ENCODE peak calls at places on chromosomes 2 and 18, in four cellular contexts. W, G, Y and A are unnamed samples.

GRCh38 chr2:27724905-27725693 is 46.4 kb upstream of the MRPL33 start:
- DNase-seq in W (no peak), G (no peak), Y (no peak), A (no peak)

GRCh38 chr18:47730795-47731194 is 199.7 kb downstream of the SMAD2 start:
- DNase-seq in W (no peak), G (no peak), Y (no peak), A (no peak)

GRCh38 chr2:216807861-216808272 is 52.0 kb downstream of the TNP1 start:
- DNase-seq in W (no peak), G (no peak), Y (no peak), A (no peak)

GRCh38 chr2:21454839-21455238 is 331.1 kb downstream of the TDRD15 start:
- DNase-seq in W (no peak), G (no peak), Y (no peak), A (no peak)

GRCh38 chr18:7585272-7585670 is 18.2 kb downstream of the PTPRM start:
- DNase-seq in W (no peak), G (no peak), Y (no peak), A (no peak)

GRCh38 chr2:207896525-207897295 is 127.0 kb upstream of the FZD5 start:
- DNase-seq in W (no peak), G (no peak), Y (no peak), A (peak; percentile 58)

GRCh38 chr2:136344339-136344738 is 226.4 kb upstream of the CXCR4 start:
- DNase-seq in W (no peak), G (no peak), Y (no peak), A (no peak)

GRCh38 chr2:145957929-145958328 is 1438.0 kb upstream of the ZEB2 start:
- DNase-seq in W (no peak), G (no peak), Y (no peak), A (no peak)

GRCh38 chr18:79524181-79525078 is 128.7 kb downstream of the NFATC1 start:
- DNase-seq in W (peak; percentile 7), G (no peak), Y (peak; percentile 16), A (no peak)

GRCh38 chr2:135984199-135985017 is 1.0 kb downstream of the DARS1 start:
- DNase-seq in W (no peak), G (no peak), Y (no peak), A (no peak)

GRCh38 chr2:151363709-151364108 is 6.3 kb downstream of the TNFAIP6 start:
- DNase-seq in W (no peak), G (no peak), Y (no peak), A (no peak)

GRCh38 chr2:195520671-195521155 is 136.3 kb upstream of the SLC39A10 start:
- DNase-seq in W (no peak), G (no peak), Y (no peak), A (no peak)

GRCh38 chr2:200631287-200631686 is 45.5 kb downstream of the AOX1 start:
- DNase-seq in W (no peak), G (no peak), Y (no peak), A (no peak)

GRCh38 chr2:43569921-43570320 is 25.9 kb downstream of the THADA start:
- DNase-seq in W (no peak), G (no peak), Y (no peak), A (no peak)

GRCh38 chr2:28737655-28738054 is 14.0 kb upstream of the PPP1CB start:
- DNase-seq in W (no peak), G (no peak), Y (no peak), A (no peak)

GRCh38 chr18:47260138-47260923 is 8.9 kb upstream of the SKOR2 start:
- DNase-seq in W (peak; percentile 52), G (no peak), Y (no peak), A (peak; percentile 16)

GRCh38 chr2:35871672-35872071 is 483.9 kb upstream of the CRIM1 start:
- DNase-seq in W (no peak), G (no peak), Y (no peak), A (no peak)

GRCh38 chr2:189658281-189658680 is 3.0 kb upstream of the ASNSD1 start:
- DNase-seq in W (no peak), G (no peak), Y (no peak), A (no peak)

GRCh38 chr2:46873632-46874068 is 42.0 kb downstream of the MCFD2 start:
- DNase-seq in W (no peak), G (no peak), Y (peak; percentile 76), A (peak; percentile 38)

GRCh38 chr2:204357175-204357695 is 188.0 kb upstream of the PARD3B start:
- DNase-seq in W (no peak), G (no peak), Y (no peak), A (no peak)

GRCh38 chr18:79517322-79517721 is 121.6 kb downstream of the NFATC1 start:
- DNase-seq in W (no peak), G (no peak), Y (no peak), A (no peak)

GRCh38 chr2:191758420-191759199 is 80.7 kb downstream of the NABP1 start:
- DNase-seq in W (peak; percentile 46), G (peak; percentile 22), Y (peak; percentile 16), A (no peak)

GRCh38 chr2:158904126-158904525 is 64.3 kb upstream of the TANC1 start:
- DNase-seq in W (no peak), G (no peak), Y (no peak), A (no peak)

GRCh38 chr2:7773362-7773973 is 856.3 kb downstream of the RNF144A start:
- DNase-seq in W (no peak), G (no peak), Y (no peak), A (peak; percentile 51)

DNA sequence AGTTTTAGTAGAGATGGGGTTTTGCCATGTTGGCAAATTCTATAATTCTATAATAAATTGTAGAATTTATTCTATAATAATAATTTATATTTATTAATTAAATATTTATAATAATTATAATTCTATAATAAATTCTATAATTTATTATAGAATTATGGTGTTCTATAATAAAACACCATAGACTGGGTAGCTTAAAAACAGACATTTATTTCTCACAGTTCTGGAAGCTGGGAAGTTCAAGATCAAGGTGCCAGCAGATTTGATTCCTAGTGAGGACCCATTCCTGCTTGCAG is 130.9 kb upstream of the PELI1 start:
- DNase-seq in W (no peak), G (no peak), Y (no peak), A (no peak)
- H3K4me3 ChIP-seq in W (no peak overlapping the region), G (no peak overlapping the region), Y (no peak overlapping the region), A (no peak overlapping the region)

DNA sequence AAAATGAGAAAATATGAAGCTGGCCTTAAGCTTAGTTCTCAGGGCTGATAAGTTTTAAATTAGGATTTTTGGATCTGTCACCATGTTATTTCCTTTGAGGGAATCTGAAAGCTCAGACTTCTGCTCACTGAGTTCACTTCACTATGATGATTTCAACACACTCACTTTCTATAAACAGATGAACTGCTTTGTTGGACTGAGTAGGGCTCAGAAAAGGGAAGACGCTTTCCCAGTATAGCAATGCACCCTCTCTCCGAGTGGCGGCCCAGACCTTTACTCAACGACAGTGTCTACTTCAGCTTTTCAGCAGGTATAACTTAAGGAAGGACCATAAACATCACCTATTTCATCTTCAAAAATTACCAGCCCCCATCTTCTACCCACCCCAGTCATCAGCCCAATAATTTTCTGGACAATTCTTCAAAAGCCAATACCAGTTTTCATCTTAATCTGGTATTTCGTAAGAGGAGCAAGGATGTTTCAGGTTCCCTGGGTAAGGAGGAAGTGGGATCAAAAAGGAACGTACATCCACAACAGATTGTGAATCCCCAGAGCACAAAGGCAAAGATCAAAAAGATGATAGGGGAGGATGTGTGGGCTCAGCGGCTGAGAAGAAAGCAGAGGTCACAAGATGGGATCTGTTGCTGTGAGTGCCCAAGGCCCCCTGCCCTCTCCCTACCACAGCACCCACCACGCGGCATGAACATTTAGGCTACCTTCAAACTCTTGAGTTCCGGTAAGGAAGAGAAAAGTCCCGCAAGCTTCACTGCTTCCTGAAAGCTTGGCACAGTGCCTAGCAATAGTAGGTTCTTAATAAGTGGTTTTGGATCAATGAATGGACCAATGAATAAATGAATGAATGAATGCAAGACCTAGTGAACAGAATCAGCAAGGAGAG is 41.9 kb downstream of the LPIN2 start:
- DNase-seq in W (no peak), G (no peak), Y (no peak), A (no peak)
- TF ChIP-seq CTCF in W (no peak), G (no peak), Y (no peak), A (no peak)

DNA sequence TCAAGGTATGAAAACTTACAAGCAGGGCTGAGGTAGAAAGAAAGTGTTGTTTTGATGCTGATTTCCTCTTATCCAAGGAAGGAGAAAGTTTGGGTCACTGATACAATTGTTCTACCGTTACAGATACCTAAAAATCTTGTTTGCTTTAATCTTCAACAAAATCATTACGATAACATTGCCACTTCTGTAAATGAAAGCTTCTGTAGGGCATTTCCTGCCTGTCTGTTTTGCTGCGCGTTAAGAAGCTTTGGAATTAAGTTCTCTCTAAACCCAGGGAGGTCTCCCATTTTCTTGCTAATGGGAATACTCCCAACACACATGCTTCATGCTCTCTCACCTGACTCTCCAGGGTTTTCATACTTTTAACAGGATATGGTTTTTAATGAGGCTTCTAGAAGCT is 258.5 kb downstream of the PTGR3 start:
- DNase-seq in W (no peak), G (no peak), Y (no peak), A (no peak)
- H3K4me1 ChIP-seq in W (peaks cover 20% of the 10 kb centered on the region), G (no peaks in the 10 kb centered on the region), Y (peaks cover 6% of the 10 kb centered on the region), A (no peaks in the 10 kb centered on the region)

DNA sequence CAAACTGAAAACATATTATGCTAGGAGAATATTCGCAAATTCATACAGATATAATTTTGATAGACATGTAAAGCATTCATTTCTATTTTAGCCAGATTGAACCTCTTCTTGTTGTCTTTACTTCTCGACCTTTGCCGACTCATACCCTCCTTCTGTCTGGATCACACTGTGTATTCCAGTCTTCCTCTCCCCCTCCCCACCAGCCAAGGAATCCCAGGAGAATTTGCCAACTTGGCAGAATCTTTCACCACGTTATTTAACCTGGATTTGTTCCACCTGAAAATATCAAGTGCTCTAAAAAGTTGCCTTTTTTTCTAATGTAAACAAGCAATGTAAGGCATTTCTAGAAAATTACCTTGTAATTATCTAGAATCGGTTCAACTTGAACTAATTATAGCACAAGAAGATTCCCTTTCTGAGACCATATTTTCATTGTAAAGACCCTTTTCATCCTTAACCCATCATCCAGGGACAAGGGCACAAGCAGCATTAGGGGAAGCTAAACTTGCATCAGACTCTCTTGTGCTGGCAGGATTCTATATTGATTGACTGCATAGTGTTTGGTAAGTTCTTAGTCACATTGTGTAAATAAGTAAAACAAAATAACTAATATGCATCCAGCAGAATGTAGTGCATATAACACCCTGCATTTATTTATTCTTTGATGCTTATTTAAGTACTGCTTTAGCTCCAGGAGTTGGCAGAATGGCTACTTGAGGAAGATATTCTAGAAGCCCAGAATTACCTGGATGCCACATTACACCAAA is 1328.7 kb upstream of the NXPH2 start:
- DNase-seq in W (no peak), G (no peak), Y (no peak), A (no peak)
- H3K4me3 ChIP-seq in W (no peak overlapping the region), G (no peak overlapping the region), Y (no peak overlapping the region), A (no peak overlapping the region)